ENCODE peak calls at places on chromosome 13, in four cellular contexts. J, Z, N and Y are unnamed samples.

GRCh38 chr13:25608181-25608580 is 236.4 kb downstream of the ATP8A2 start:
- DNase-seq in J (no peak), Z (no peak), N (no peak), Y (no peak)

GRCh38 chr13:75740008-75740407 is 103.9 kb downstream of the LMO7 start:
- DNase-seq in J (no peak), Z (no peak), N (no peak), Y (no peak)

GRCh38 chr13:51844862-51845573 is at the start of gene TMEM272:
- DNase-seq in J (peak), Z (peak), N (peak), Y (peak)

GRCh38 chr13:39209731-39210633 is 171.7 kb downstream of the NHLRC3 start:
- DNase-seq in J (peak), Z (no peak), N (no peak), Y (no peak)

GRCh38 chr13:45481688-45482087 is 16.9 kb downstream of the COG3 start:
- DNase-seq in J (no peak), Z (no peak), N (no peak), Y (no peak)

GRCh38 chr13:78657699-78658629 is 991 bp downstream of the OBI1 start:
- DNase-seq in J (peak), Z (no peak), N (no peak), Y (no peak)

GRCh38 chr13:74629985-74630384 is 495.8 kb upstream of the KLF12 start:
- DNase-seq in J (no peak), Z (no peak), N (no peak), Y (no peak)

GRCh38 chr13:90717451-90717936 is 630.0 kb upstream of the MIR17HG start:
- DNase-seq in J (peak), Z (no peak), N (no peak), Y (no peak)

GRCh38 chr13:19069684-19070397 is 111.8 kb downstream of the TUBA3C start:
- DNase-seq in J (no peak), Z (no peak), N (no peak), Y (no peak)

GRCh38 chr13:90868321-90868920 is 479.1 kb upstream of the MIR17HG start:
- DNase-seq in J (peak), Z (no peak), N (peak), Y (no peak)

GRCh38 chr13:98216711-98217110 is 39.6 kb upstream of the RNF113B start:
- DNase-seq in J (peak), Z (no peak), N (no peak), Y (no peak)